ENCODE peak calls at places on chromosomes 3 and 15, in seven cellular contexts. C, D, T, B, Z, F and E are unnamed samples.

GRCh38 chr15:70271422-70272088 is 173.8 kb upstream of the TLE3 start:
- DNase-seq in F (no peak), T (peak), B (peak), D (no peak), C (peak), Z (peak), E (peak)

GRCh38 chr3:169813757-169814517 is 1.2 kb upstream of the LRRC34 start:
- DNase-seq in D (peak), C (peak), B (peak), F (peak), T (peak), Z (no peak), E (no peak)

GRCh38 chr3:101994386-101994785 is 145.1 kb downstream of the NFKBIZ start:
- DNase-seq in B (no peak), F (no peak), D (no peak), Z (no peak), T (no peak), C (no peak), E (peak)

GRCh38 chr15:80849308-80849707 is 70.1 kb downstream of the CEMIP start:
- DNase-seq in F (no peak), C (peak), Z (peak), B (peak), T (no peak), D (no peak), E (peak)

GRCh38 chr15:98077186-98077585 is 116.7 kb downstream of the ARRDC4 start:
- DNase-seq in D (no peak), C (no peak), T (no peak), Z (no peak), B (no peak), F (no peak), E (no peak)

GRCh38 chr3:42019144-42019952 is 57.4 kb upstream of the ULK4 start:
- DNase-seq in Z (no peak), F (no peak), D (no peak), B (no peak), T (no peak), C (no peak), E (no peak)

GRCh38 chr3:173584834-173585831 is 187.6 kb downstream of the NLGN1 start:
- DNase-seq in Z (peak), C (peak), T (no peak), F (no peak), B (peak), D (no peak), E (no peak)

GRCh38 chr3:157958471-157958870 is 147.7 kb downstream of the SHOX2 start:
- DNase-seq in C (no peak), F (no peak), Z (no peak), T (no peak), B (no peak), D (no peak), E (no peak)

GRCh38 chr3:125006190-125006855 is 49.5 kb downstream of the HEG1 start:
- DNase-seq in D (no peak), B (no peak), F (no peak), C (no peak), Z (no peak), T (no peak), E (no peak)

GRCh38 chr15:38216763-38217162 is 35.9 kb upstream of the SPRED1 start:
- DNase-seq in Z (no peak), D (no peak), C (no peak), B (peak), F (no peak), T (no peak), E (no peak)

GRCh38 chr15:59687831-59688230 is 1.3 kb downstream of the BNIP2 start:
- DNase-seq in T (no peak), F (no peak), C (peak), Z (no peak), B (no peak), D (no peak), E (no peak)

GRCh38 chr3:81249540-81250029 is 511.9 kb downstream of the GBE1 start:
- DNase-seq in F (no peak), C (peak), T (no peak), B (peak), D (no peak), Z (no peak), E (no peak)

GRCh38 chr3:191557322-191557721 is 96.4 kb downstream of the PYDC2 start:
- DNase-seq in C (no peak), Z (no peak), B (no peak), F (no peak), T (no peak), D (no peak), E (no peak)

GRCh38 chr3:174440350-174440716 is 418.8 kb upstream of the NAALADL2 start:
- DNase-seq in D (no peak), C (no peak), F (no peak), Z (no peak), B (no peak), T (no peak), E (no peak)

GRCh38 chr3:9746330-9746729 is 3.4 kb upstream of the OGG1 start:
- DNase-seq in Z (peak), B (no peak), T (no peak), D (no peak), C (peak), F (no peak), E (no peak)

GRCh38 chr15:68644996-68645395 is 66.2 kb downstream of the CORO2B start:
- DNase-seq in F (no peak), D (no peak), T (peak), B (no peak), C (no peak), Z (no peak), E (no peak)

GRCh38 chr15:101242160-101242998 is 9.5 kb downstream of the CHSY1 start:
- DNase-seq in F (no peak), D (no peak), Z (no peak), C (peak), T (peak), B (no peak), E (peak)

GRCh38 chr15:40872791-40873526 is 1.1 kb downstream of the RHOV start:
- DNase-seq in Z (no peak), F (no peak), C (no peak), B (no peak), T (no peak), D (no peak), E (no peak)

GRCh38 chr3:56251343-56251945 is 216.8 kb downstream of the ERC2 start:
- DNase-seq in F (no peak), B (peak), T (no peak), C (peak), Z (peak), D (no peak), E (peak)

GRCh38 chr15:34650177-34650576 is 66.7 kb upstream of the GOLGA8B start:
- DNase-seq in F (no peak), B (no peak), C (peak), D (no peak), T (no peak), Z (no peak), E (peak)

GRCh38 chr15:82095803-82096202 is 50.0 kb upstream of the MEX3B start:
- DNase-seq in D (no peak), B (no peak), F (no peak), Z (no peak), T (no peak), C (no peak), E (no peak)

GRCh38 chr3:13853978-13854296 is 25.9 kb downstream of the WNT7A start:
- DNase-seq in F (no peak), B (no peak), T (no peak), D (no peak), C (no peak), Z (no peak), E (peak)

GRCh38 chr15:99211926-99212325 is 37.5 kb downstream of the TTC23 start:
- DNase-seq in T (no peak), Z (no peak), F (no peak), D (no peak), C (peak), B (peak), E (no peak)

GRCh38 chr15:40232625-40233070 is 6.2 kb upstream of the PAK6 start:
- DNase-seq in D (no peak), Z (no peak), B (no peak), T (no peak), F (no peak), C (no peak), E (no peak)

GRCh38 chr3:45320986-45321385 is 67.4 kb upstream of the LARS2 start:
- DNase-seq in B (no peak), F (no peak), Z (no peak), T (no peak), C (no peak), D (no peak), E (no peak)

GRCh38 chr3:196471551-196471950 is 32.0 kb downstream of the RNF168 start:
- DNase-seq in F (no peak), Z (no peak), T (no peak), B (no peak), D (no peak), C (peak), E (no peak)

GRCh38 chr3:115676336-115676735 is 53.0 kb downstream of the GAP43 start:
- DNase-seq in T (no peak), C (no peak), B (no peak), D (no peak), F (no peak), Z (no peak), E (no peak)

GRCh38 chr3:13424865-13425605 is 4.9 kb upstream of the NUP210 start:
- DNase-seq in Z (no peak), F (no peak), C (no peak), D (no peak), B (no peak), T (no peak), E (no peak)

GRCh38 chr3:37934631-37935289 is 55.8 kb upstream of the VILL start:
- DNase-seq in T (no peak), Z (no peak), C (peak), D (no peak), B (no peak), F (no peak), E (no peak)

GRCh38 chr3:160331127-160331937 is 67.7 kb downstream of the IFT80 start:
- DNase-seq in B (peak), C (peak), Z (no peak), T (no peak), F (no peak), D (no peak), E (peak)

GRCh38 chr3:73681610-73682009 is 56.9 kb upstream of the PDZRN3 start:
- DNase-seq in C (peak), Z (no peak), B (no peak), D (no peak), F (no peak), T (no peak), E (peak)

GRCh38 chr3:31165399-31165860 is 271.0 kb upstream of the GADL1 start:
- DNase-seq in C (no peak), Z (no peak), B (no peak), F (no peak), T (no peak), D (no peak), E (no peak)

GRCh38 chr3:10205461-10206165 is 40.9 kb downstream of the IRAK2 start:
- DNase-seq in C (peak), T (no peak), D (no peak), F (no peak), B (peak), Z (peak), E (peak)

GRCh38 chr3:33544126-33544525 is 103.9 kb upstream of the UBP1 start:
- DNase-seq in D (no peak), T (no peak), B (no peak), F (no peak), Z (no peak), C (peak), E (no peak)

GRCh38 chr3:139309880-139310279 is 33.9 kb upstream of the MRPS22 start:
- DNase-seq in F (no peak), Z (peak), D (no peak), T (no peak), C (peak), B (peak), E (no peak)

GRCh38 chr3:38039899-38040261 is 872 bp downstream of the DLEC1 start:
- DNase-seq in D (no peak), Z (no peak), F (no peak), T (peak), C (peak), B (no peak), E (no peak)

GRCh38 chr3:62938583-62938982 is 63.4 kb upstream of the CADPS start:
- DNase-seq in F (no peak), Z (no peak), C (no peak), D (no peak), T (no peak), B (no peak), E (no peak)